ENCODE peak calls at places on chromosome 19, in five cellular contexts. E, Q, Z, M and A are unnamed samples.

GRCh38 chr19:13152854-13153626 is 2.8 kb downstream of the IER2 start:
- DNase-seq in E (peak; percentile 87), Q (no peak), Z (peak; percentile 89), M (peak; percentile 95), A (peak; percentile 93)

GRCh38 chr19:12766051-12766521 is 9.3 kb downstream of the HOOK2 start:
- DNase-seq in E (peak; percentile 86), Q (no peak), Z (peak; percentile 45), M (peak; percentile 58), A (peak; percentile 72)

GRCh38 chr19:29620931-29621351 is 14.9 kb downstream of the POP4 start:
- DNase-seq in E (no peak), Q (no peak), Z (no peak), M (no peak), A (no peak)

GRCh38 chr19:3175761-3176714 is 2.5 kb upstream of the S1PR4 start:
- DNase-seq in E (no peak), Q (no peak), Z (no peak), M (peak; percentile 72), A (peak; percentile 43)

GRCh38 chr19:56838930-56839664 is 1.4 kb downstream of the PEG3 start:
- DNase-seq in E (no peak), Q (peak; percentile 40), Z (no peak), M (no peak), A (no peak)

GRCh38 chr19:58571575-58571947 is 1.6 kb downstream of the MZF1 start:
- DNase-seq in E (no peak), Q (no peak), Z (no peak), M (no peak), A (no peak)

GRCh38 chr19:19866599-19867248 is 1.0 kb downstream of the ZNF253 start:
- DNase-seq in E (no peak), Q (no peak), Z (no peak), M (no peak), A (no peak)

GRCh38 chr19:46416077-46416709 is 2.8 kb upstream of the CCDC8 start:
- DNase-seq in E (peak; percentile 92), Q (no peak), Z (peak; percentile 65), M (no peak), A (peak; percentile 36)

GRCh38 chr19:17107546-17108452 is 32.2 kb downstream of the MYO9B start:
- DNase-seq in E (peak; percentile 21), Q (peak; percentile 89), Z (peak; percentile 83), M (peak; percentile 99), A (peak; percentile 71)

GRCh38 chr19:34155686-34156085 is 16.6 kb upstream of the LSM14A start:
- DNase-seq in E (no peak), Q (no peak), Z (no peak), M (no peak), A (no peak)

GRCh38 chr19:10450191-10450852 is 30.0 kb downstream of the PDE4A start:
- DNase-seq in E (no peak), Q (no peak), Z (no peak), M (no peak), A (no peak)

GRCh38 chr19:57850553-57851017 is 926 bp downstream of the ZNF587 start:
- DNase-seq in E (no peak), Q (peak; percentile 40), Z (no peak), M (peak; percentile 54), A (no peak)

GRCh38 chr19:56137405-56137804 is 3.7 kb upstream of the ZNF444 start:
- DNase-seq in E (no peak), Q (no peak), Z (no peak), M (no peak), A (no peak)

GRCh38 chr19:3969435-3970312 is 1.2 kb downstream of the DAPK3 start:
- DNase-seq in E (peak; percentile 33), Q (no peak), Z (peak; percentile 62), M (peak; percentile 87), A (no peak)

GRCh38 chr19:18830488-18830887 is 1.3 kb upstream of the UPF1 start:
- DNase-seq in E (no peak), Q (no peak), Z (no peak), M (no peak), A (no peak)

GRCh38 chr19:55526216-55527196 is 10.4 kb downstream of the SBK2 start:
- DNase-seq in E (no peak), Q (no peak), Z (no peak), M (peak; percentile 36), A (peak; percentile 51)

GRCh38 chr19:29526730-29527499 is 1.1 kb downstream of the VSTM2B start:
- DNase-seq in E (no peak), Q (no peak), Z (no peak), M (no peak), A (no peak)

GRCh38 chr19:8571006-8571411 is 6.2 kb downstream of the MYO1F start:
- DNase-seq in E (no peak), Q (no peak), Z (no peak), M (peak; percentile 40), A (no peak)

GRCh38 chr19:15498910-15499309 is 9.4 kb upstream of the CYP4F22 start:
- DNase-seq in E (peak; percentile 31), Q (no peak), Z (no peak), M (no peak), A (no peak)

GRCh38 chr19:14333101-14333871 is 48.0 kb upstream of the ADGRE5 start:
- DNase-seq in E (peak; percentile 71), Q (no peak), Z (no peak), M (no peak), A (no peak)